ENCODE peak calls at places on chromosomes 16 and 17, in four cellular contexts. One of them, this sample, is unnamed.
A peak's percentile ranks its signal among the peaks of the same experiment; 100 is the strongest.

GRCh38 chr16:74730049-74730683 is 29.5 kb upstream of the MLKL start:
- DNase-seq in transverse colon: peak; percentile 73
- DNase-seq in H1: no peak
- DNase-seq in stomach: peak; percentile 87
- DNase-seq in this sample: peak; percentile 37

GRCh38 chr16:57957396-57958392 is 13.2 kb downstream of the CNGB1 start:
- DNase-seq in H1: no peak
- DNase-seq in stomach: no peak
- DNase-seq in transverse colon: no peak
- DNase-seq in this sample: no peak

GRCh38 chr17:55334285-55334684 is 69.5 kb downstream of the HLF start:
- DNase-seq in stomach: no peak
- DNase-seq in H1: no peak
- DNase-seq in transverse colon: no peak
- DNase-seq in this sample: no peak

GRCh38 chr17:36827056-36827455 is 110.2 kb upstream of the LHX1 start:
- DNase-seq in stomach: no peak
- DNase-seq in H1: no peak
- DNase-seq in transverse colon: no peak
- DNase-seq in this sample: no peak

GRCh38 chr17:32960815-32961214 is 30.8 kb upstream of the SPACA3 start:
- DNase-seq in stomach: no peak
- DNase-seq in H1: no peak
- DNase-seq in transverse colon: no peak
- DNase-seq in this sample: no peak

GRCh38 chr17:8941520-8941919 is 24.0 kb downstream of the PIK3R5 start:
- DNase-seq in transverse colon: peak; percentile 62
- DNase-seq in stomach: no peak
- DNase-seq in H1: no peak
- DNase-seq in this sample: no peak

GRCh38 chr17:68972119-68972704 is 17.0 kb upstream of the ABCA8 start:
- DNase-seq in transverse colon: no peak
- DNase-seq in stomach: no peak
- DNase-seq in H1: no peak
- DNase-seq in this sample: no peak

GRCh38 chr16:56916571-56917403 is 15.2 kb upstream of the HERPUD1 start:
- DNase-seq in transverse colon: peak; percentile 52
- DNase-seq in stomach: no peak
- DNase-seq in H1: no peak
- DNase-seq in this sample: no peak

GRCh38 chr16:51461255-51461654 is 310.2 kb upstream of the SALL1 start:
- DNase-seq in H1: no peak
- DNase-seq in stomach: no peak
- DNase-seq in transverse colon: no peak
- DNase-seq in this sample: no peak

GRCh38 chr16:74635303-74635702 is 28.4 kb upstream of the GLG1 start:
- DNase-seq in H1: no peak
- DNase-seq in transverse colon: no peak
- DNase-seq in stomach: peak; percentile 8
- DNase-seq in this sample: no peak

DNA sequence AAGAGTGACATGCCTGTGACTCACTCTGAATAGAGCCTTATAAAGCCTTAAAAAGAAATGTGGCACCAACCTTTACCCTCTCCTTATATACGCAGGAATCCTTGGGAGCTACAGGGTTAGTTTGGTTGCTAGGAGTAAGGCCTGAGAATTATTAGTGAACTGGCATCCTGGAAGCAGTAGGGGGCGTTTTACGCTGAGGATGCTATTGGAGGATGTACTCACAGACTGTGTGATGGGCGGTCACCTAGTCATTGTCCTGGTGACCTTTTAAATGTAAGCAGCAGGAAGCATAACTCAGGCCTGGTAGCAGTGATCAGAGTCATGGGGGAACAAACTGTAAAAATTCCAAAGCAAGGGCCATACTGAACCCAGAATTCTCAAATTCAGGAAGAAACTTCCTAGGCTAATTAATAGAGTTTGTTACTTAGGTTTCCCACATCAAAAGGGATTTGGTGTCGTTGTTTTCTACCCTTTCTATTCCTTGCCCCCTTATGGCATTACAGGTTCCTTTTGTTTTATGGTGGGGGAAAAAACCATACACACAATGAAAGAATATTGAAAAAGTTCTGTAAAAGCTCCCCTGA is 153.8 kb downstream of the SNX11 start:
- DNase-seq in transverse colon: peak; percentile 30
- DNase-seq in stomach: no peak
- DNase-seq in H1: peak; percentile 57
- DNase-seq in this sample: no peak
- TF ChIP-seq EP300 in transverse colon: no peak
- TF ChIP-seq EP300 in stomach: no peak
- TF ChIP-seq EP300 in H1: no peak
- TF ChIP-seq EP300 in this sample: no peak

GRCh38 chr16:67199011-67199807 is at the start of gene ELMO3:
- DNase-seq in H1: no peak
- DNase-seq in transverse colon: peak; percentile 88
- DNase-seq in stomach: peak; percentile 86
- DNase-seq in this sample: peak; percentile 80
- TF ChIP-seq POLR2A in H1: peak; percentile 53
- TF ChIP-seq POLR2A in transverse colon: peak; percentile 94
- TF ChIP-seq POLR2A in stomach: no peak
- TF ChIP-seq POLR2A in this sample: no peak

GRCh38 chr16:30113031-30113710 is at the start of gene GDPD3:
- DNase-seq in stomach: peak; percentile 76
- DNase-seq in H1: no peak
- DNase-seq in transverse colon: peak; percentile 87
- DNase-seq in this sample: peak; percentile 74
- TF ChIP-seq POLR2AphosphoS5 in stomach: no peak
- TF ChIP-seq POLR2AphosphoS5 in H1: peak; percentile 22
- TF ChIP-seq POLR2AphosphoS5 in transverse colon: no peak
- TF ChIP-seq POLR2AphosphoS5 in this sample: no peak

DNA sequence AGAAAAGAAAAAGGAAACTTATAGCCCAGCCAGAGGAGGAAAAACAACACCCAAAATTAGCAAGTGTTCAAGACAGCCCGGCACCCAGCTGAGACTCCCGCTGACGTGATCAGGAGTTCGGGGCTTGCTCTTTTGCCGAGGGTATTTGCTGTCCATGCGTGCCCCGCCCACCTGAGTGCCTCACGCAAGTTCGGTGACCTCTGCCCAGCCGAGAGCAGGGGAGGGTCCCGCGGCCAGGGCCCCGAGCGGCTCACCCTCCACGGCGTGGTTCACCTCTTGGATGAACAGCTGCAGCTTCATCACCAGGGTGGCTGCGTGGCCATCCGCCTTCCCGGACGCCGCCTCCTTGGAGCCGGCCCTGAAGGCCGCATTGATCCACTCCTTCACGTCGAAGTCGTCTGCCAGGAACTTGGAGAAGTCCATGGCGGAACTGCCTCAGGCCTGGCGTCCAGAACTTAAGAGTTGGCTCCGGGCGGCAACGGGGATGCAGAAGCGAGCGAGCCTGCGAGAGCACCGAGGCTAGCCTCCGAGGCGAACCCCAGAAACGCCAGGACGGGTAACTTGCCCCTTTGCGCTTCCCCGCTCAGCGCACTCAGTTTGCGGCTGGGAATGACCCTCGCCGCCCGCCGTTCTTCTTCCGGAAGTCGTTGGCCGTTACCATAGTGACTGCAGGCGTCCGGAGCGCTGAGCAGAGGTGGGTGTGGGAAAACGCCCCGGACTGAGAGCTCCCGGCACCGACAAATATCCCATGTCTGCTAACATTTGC is at the start of gene COG7:
- DNase-seq in H1: peak; percentile 44
- DNase-seq in transverse colon: peak; percentile 90
- DNase-seq in stomach: peak; percentile 88
- DNase-seq in this sample: peak; percentile 83
- TF ChIP-seq EP300 in H1: no peak
- TF ChIP-seq EP300 in transverse colon: peak; percentile 5
- TF ChIP-seq EP300 in stomach: no peak
- TF ChIP-seq EP300 in this sample: no peak

GRCh38 chr17:39153541-39154111 is 2.2 kb upstream of the PLXDC1 start:
- DNase-seq in transverse colon: peak; percentile 94
- DNase-seq in stomach: peak; percentile 95
- DNase-seq in H1: no peak
- DNase-seq in this sample: peak; percentile 89
- TF ChIP-seq POLR2A in transverse colon: no peak
- TF ChIP-seq POLR2A in stomach: no peak
- TF ChIP-seq POLR2A in H1: no peak
- TF ChIP-seq POLR2A in this sample: no peak

This sample was measured in upper lobe of left lung.